ENCODE peak calls at places on chromosomes 16 and 17, in seven cellular contexts. O, T, Q, X, H, V and K are unnamed samples.

GRCh38 chr16:2720719-2721633 is 952 bp upstream of the PRSS27 start:
- DNase-seq in O (peak), T (peak), Q (peak), X (peak), H (peak), V (peak), K (peak)

GRCh38 chr16:77736879-77737278 is 14.6 kb downstream of the NUDT7 start:
- DNase-seq in O (no peak), T (no peak), Q (no peak), X (no peak), H (peak), V (no peak), K (no peak)

GRCh38 chr17:67376892-67377726 is at the start of gene PITPNC1:
- DNase-seq in O (no peak), T (peak), Q (peak), X (peak), H (peak), V (peak), K (peak)

GRCh38 chr17:80452173-80452915 is 24.1 kb downstream of the NPTX1 start:
- DNase-seq in O (no peak), T (no peak), Q (no peak), X (no peak), H (no peak), V (no peak), K (no peak)

GRCh38 chr17:48529191-48529979 is 1.4 kb downstream of the HOXB1 start:
- DNase-seq in O (no peak), T (no peak), Q (no peak), X (no peak), H (no peak), V (no peak), K (no peak)

GRCh38 chr16:85492617-85492957 is 120.5 kb upstream of the GSE1 start:
- DNase-seq in O (no peak), T (no peak), Q (no peak), X (no peak), H (no peak), V (no peak), K (no peak)

GRCh38 chr17:42055003-42055402 is 4.6 kb upstream of the C17orf113 start:
- DNase-seq in O (no peak), T (no peak), Q (no peak), X (no peak), H (no peak), V (no peak), K (no peak)

GRCh38 chr16:66365588-66365987 is 903 bp upstream of the CDH5 start:
- DNase-seq in O (no peak), T (no peak), Q (no peak), X (no peak), H (no peak), V (no peak), K (peak)

GRCh38 chr16:70747703-70748631 is 53.0 kb downstream of the VAC14 start:
- DNase-seq in O (no peak), T (no peak), Q (no peak), X (no peak), H (no peak), V (no peak), K (no peak)

GRCh38 chr17:21457051-21458026 is 81.2 kb downstream of the KCNJ12 start:
- DNase-seq in O (peak), T (peak), Q (peak), X (peak), H (peak), V (peak), K (peak)

GRCh38 chr16:85483424-85483823 is 129.7 kb upstream of the GSE1 start:
- DNase-seq in O (no peak), T (no peak), Q (no peak), X (no peak), H (no peak), V (no peak), K (no peak)

GRCh38 chr16:30663820-30664528 is 5.7 kb downstream of the FBRS start:
- DNase-seq in O (no peak), T (no peak), Q (no peak), X (no peak), H (no peak), V (no peak), K (no peak)

GRCh38 chr16:30664616-30665109 is 6.4 kb downstream of the FBRS start:
- DNase-seq in O (no peak), T (no peak), Q (no peak), X (no peak), H (no peak), V (no peak), K (no peak)

GRCh38 chr16:30665155-30665829 is 7.1 kb downstream of the FBRS start:
- DNase-seq in O (no peak), T (no peak), Q (no peak), X (no peak), H (no peak), V (no peak), K (no peak)

GRCh38 chr16:30662449-30662848 is 4.2 kb downstream of the FBRS start:
- DNase-seq in O (no peak), T (no peak), Q (no peak), X (no peak), H (no peak), V (peak), K (no peak)

GRCh38 chr16:30663038-30663437 is 4.8 kb downstream of the FBRS start:
- DNase-seq in O (no peak), T (no peak), Q (no peak), X (no peak), H (no peak), V (no peak), K (no peak)
- H3K9ac ChIP-seq in O (peak), T (no peak), Q (no peak), X (no peak), H (no peak), V (no peak), K (no peak)

GRCh38 chr17:72972263-72972951 is 120.1 kb downstream of the SLC39A11 start:
- DNase-seq in O (no peak), T (no peak), Q (no peak), X (no peak), H (peak), V (no peak), K (no peak)

GRCh38 chr17:72975509-72975908 is 117.0 kb downstream of the SLC39A11 start:
- DNase-seq in O (no peak), T (no peak), Q (no peak), X (no peak), H (no peak), V (no peak), K (no peak)

GRCh38 chr17:72976971-72977767 is 115.3 kb downstream of the SLC39A11 start:
- DNase-seq in O (peak), T (no peak), Q (no peak), X (peak), H (no peak), V (peak), K (peak)

GRCh38 chr17:72977768-72978417 is 114.6 kb downstream of the SLC39A11 start:
- DNase-seq in O (no peak), T (no peak), Q (no peak), X (peak), H (no peak), V (peak), K (no peak)

GRCh38 chr17:72974605-72975232 is 117.8 kb downstream of the SLC39A11 start:
- DNase-seq in O (no peak), T (no peak), Q (no peak), X (no peak), H (peak), V (no peak), K (no peak)
- H3K4me2 ChIP-seq in O (no peak), T (no peak), Q (no peak), X (no peak), H (no peak), V (no peak), K (no peak)

DNA sequence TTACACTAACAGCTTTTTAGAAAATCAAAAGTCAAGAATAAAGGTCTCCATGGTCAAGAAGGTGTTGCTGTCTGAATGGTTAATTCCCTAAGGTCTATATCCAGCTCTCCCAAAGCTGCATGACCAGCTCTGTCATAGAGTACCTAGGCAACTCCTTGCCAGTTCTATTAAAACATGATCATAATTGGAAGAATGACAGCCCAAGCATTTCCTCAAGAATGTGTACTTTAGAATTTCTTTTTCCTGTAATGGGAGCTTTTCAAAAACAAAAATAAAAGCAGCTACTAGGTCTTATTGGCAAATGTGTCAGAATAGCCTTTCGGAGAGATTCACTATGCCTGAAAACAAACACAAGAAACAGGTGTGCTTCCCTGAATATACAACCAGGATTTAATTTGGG is 7.9 kb downstream of the SPOP start:
- DNase-seq in O (no peak), T (no peak), Q (no peak), X (no peak), H (no peak), V (no peak), K (peak)
- TF ChIP-seq MAX in O (no peak), T (no peak), Q (no peak), X (no peak), H (no peak), V (no peak), K (no peak)

DNA sequence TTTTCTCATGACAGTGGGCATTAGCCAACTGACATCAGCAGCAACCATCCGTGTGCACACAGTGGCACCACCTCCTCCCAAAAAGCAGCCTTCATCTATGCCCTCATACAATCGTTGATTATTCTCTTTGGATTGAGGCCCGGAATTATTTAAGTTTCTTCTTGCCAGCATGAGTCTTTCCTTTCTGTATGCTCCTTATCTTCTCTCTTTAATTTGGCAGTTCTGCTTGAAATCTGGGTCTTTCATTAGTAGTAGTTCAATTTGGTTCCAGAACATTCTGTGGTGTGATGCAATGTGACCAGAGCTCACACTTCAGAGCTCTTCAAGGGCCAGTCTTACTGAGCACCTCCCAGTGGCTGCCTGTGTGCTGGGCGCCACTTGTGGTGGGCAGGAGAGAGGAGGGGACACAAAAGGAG is 52.2 kb upstream of the STH start:
- DNase-seq in O (no peak), T (no peak), Q (no peak), X (no peak), H (no peak), V (no peak), K (no peak)
- H3K9ac ChIP-seq in O (no peak), T (no peak), Q (no peak), X (no peak), H (no peak), V (no peak), K (no peak)

GRCh38 chr17:47205419-47205963 is 3.7 kb upstream of the MYL4 start:
- DNase-seq in O (peak), T (peak), Q (no peak), X (no peak), H (no peak), V (no peak), K (no peak)

GRCh38 chr17:47204722-47205418 is 4.3 kb upstream of the MYL4 start:
- DNase-seq in O (peak), T (no peak), Q (no peak), X (no peak), H (no peak), V (no peak), K (no peak)

GRCh38 chr17:47207143-47208067 is 1.7 kb upstream of the MYL4 start:
- DNase-seq in O (no peak), T (no peak), Q (no peak), X (no peak), H (no peak), V (no peak), K (no peak)

GRCh38 chr17:47201168-47201567 is 8.0 kb upstream of the MYL4 start:
- DNase-seq in O (no peak), T (no peak), Q (no peak), X (no peak), H (no peak), V (no peak), K (no peak)

DNA sequence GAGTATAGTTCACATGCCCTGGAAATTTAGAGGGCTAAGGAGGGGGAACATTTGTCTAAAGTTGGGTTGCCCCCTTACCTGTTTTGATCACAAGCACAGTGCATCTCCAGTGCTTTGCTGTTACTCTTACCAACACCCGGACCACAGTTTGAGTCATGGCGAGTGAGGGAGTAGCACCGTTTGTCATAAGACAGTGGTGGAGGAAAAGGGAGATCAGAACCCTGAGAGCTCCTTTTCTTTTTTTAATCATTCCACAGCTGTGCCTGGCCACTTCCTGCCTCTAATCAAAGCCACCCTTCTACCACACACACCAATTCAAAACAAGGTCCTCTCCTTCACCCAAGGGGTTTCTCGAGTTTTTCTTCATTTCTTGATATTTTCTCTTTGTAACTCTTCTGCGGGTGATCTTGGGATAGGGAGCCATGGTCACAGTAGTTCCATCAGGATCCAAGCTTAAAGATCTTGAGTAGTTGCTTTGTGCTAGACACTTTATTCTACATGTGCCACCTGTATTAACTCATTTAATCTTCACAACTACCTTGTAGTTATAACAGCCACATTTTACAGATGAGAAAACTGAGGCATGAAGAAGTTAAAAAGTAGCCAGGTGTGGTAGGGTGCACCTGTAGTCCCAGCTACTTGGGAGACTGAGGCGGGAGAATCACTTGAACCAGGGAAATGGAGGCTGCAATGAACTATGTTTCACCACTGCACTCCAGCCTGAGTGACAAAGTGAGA is 5.0 kb upstream of the MYL4 start:
- DNase-seq in O (no peak), T (no peak), Q (no peak), X (no peak), H (no peak), V (no peak), K (no peak)
- H3K4me2 ChIP-seq in O (peak), T (no peak), Q (no peak), X (no peak), H (no peak), V (peak), K (no peak)

DNA sequence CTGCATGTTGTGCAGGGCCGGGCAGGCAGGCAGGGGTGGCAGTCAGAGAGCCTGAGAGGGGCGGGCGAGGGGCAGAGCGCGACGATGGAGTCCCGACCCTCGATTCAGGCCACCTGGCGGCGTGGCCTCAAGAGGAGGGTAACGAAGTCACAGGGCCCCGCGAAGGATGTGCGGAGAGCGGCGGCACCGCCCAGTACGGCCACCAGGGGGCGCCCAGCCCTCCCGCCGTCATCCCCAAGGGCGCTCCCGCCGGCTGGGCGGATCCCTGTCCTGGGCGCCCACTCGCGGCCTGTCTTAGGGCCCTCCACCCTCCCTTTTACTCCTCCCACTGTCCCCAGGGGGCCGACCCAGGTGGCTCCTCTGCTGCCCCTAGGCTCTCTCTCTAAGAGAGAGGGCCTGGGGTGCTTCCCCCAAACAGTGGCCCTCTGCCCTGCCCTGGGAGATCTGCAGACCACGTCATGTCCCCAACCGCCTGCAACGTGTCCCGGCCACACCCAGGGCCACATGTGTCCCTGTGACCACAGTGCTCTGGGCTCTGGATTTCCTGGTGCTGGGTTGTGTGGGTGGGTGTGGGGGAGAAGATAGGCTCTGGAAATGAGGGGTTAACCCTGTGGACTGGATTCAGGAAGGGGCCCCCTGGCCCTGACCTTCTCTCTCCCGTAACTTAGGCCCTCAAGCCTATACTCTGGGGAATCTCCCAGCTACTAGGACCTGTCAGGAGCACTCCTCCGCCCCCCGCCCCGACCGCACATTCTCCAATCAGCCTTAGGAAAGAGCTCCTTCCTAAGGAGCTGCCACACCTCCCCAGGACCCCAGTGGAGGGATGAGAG is 5.9 kb downstream of the DPEP2 start:
- DNase-seq in O (no peak), T (peak), Q (peak), X (peak), H (peak), V (peak), K (peak)
- TF ChIP-seq MAX in O (peak), T (peak), Q (no peak), X (peak), H (peak), V (peak), K (no peak)